ENCODE peak calls at places on chromosome 12, in four cellular contexts. Q, X, R and D are unnamed samples.

GRCh38 chr12:52383331-52383730 is 2.1 kb downstream of the KRT84 start:
- DNase-seq in Q (no peak), X (no peak), R (no peak), D (no peak)

GRCh38 chr12:57609781-57610552 is 1.3 kb upstream of the ARHGEF25 start:
- DNase-seq in Q (no peak), X (no peak), R (peak; percentile 57), D (peak; percentile 85)

GRCh38 chr12:124174406-124174805 is 120.5 kb upstream of the RFLNA start:
- DNase-seq in Q (no peak), R (no peak), X (no peak), D (no peak)

GRCh38 chr12:92363295-92364146 is 217.9 kb upstream of the BTG1 start:
- DNase-seq in X (peak; percentile 20), R (peak; percentile 53), Q (no peak), D (peak; percentile 58)

GRCh38 chr12:4700621-4701026 is 19.6 kb upstream of the GALNT8 start:
- DNase-seq in X (no peak), R (peak; percentile 48), Q (no peak), D (peak; percentile 78)

GRCh38 chr12:98863167-98863566 is 218.1 kb downstream of the APAF1 start:
- DNase-seq in Q (no peak), R (no peak), X (no peak), D (no peak)

GRCh38 chr12:92021665-92022033 is 124.0 kb downstream of the BTG1 start:
- DNase-seq in Q (no peak), R (no peak), X (no peak), D (no peak)

GRCh38 chr12:13097526-13097925 is 5.9 kb downstream of the GSG1 start:
- DNase-seq in X (no peak), R (no peak), Q (no peak), D (peak; percentile 78)

GRCh38 chr12:28780096-28780495 is 369.0 kb upstream of the FAR2 start:
- DNase-seq in X (no peak), R (no peak), Q (no peak), D (no peak)

GRCh38 chr12:82326905-82327503 is 31.2 kb downstream of the CCDC59 start:
- DNase-seq in X (no peak), R (no peak), Q (no peak), D (no peak)

GRCh38 chr12:108973753-108974152 is 47.1 kb downstream of the SVOP start:
- DNase-seq in X (no peak), Q (no peak), R (no peak), D (no peak)

GRCh38 chr12:94080684-94081009 is 67.7 kb upstream of the PLXNC1 start:
- DNase-seq in X (no peak), Q (no peak), R (no peak), D (no peak)

GRCh38 chr12:52590021-52590420 is 11.2 kb downstream of the KRT72 start:
- DNase-seq in X (no peak), R (no peak), Q (no peak), D (no peak)

GRCh38 chr12:15599266-15600037 is 189.7 kb downstream of the EPS8 start:
- DNase-seq in X (no peak), Q (no peak), R (peak; percentile 70), D (no peak)

GRCh38 chr12:72077111-72077820 is 138.6 kb downstream of the TPH2 start:
- DNase-seq in Q (no peak), R (no peak), X (no peak), D (no peak)

GRCh38 chr12:31387466-31387865 is 61.5 kb upstream of the SINHCAF start:
- DNase-seq in X (no peak), Q (no peak), R (no peak), D (no peak)

DNA sequence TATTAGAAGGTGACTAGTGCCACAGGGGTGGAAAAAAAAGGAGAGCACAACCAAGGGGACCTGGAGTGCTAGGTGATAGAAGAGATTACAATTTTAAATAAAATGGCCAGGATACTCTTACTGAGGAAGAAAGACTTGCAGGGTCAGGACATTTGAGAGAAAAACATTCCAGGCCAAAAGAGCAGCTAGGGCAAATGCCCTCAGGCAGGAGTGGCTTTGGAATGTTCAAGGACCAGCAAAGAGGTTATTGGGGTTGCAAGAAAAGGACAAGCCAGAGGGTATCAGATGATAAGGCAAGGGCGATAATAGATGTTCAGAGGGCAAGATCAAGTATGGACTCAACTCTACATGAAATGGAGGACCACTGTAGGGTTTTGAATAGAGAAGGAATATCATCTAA is 146.4 kb downstream of the KIF21A start:
- DNase-seq in Q (no peak), R (no peak), X (no peak), D (no peak)
- H3K27ac ChIP-seq in Q (no peak overlapping the region), R (no peak overlapping the region), X (no peak overlapping the region), D (no peak overlapping the region)

GRCh38 chr12:120067901-120068300 is 48.7 kb downstream of the RAB35 start:
- DNase-seq in R (no peak), Q (no peak), X (no peak), D (no peak)
- H3K27me3 ChIP-seq in R (peaks cover 5% of the 10 kb centered on the region), Q (no peaks in the 10 kb centered on the region), X (no peaks in the 10 kb centered on the region), D (no peaks in the 10 kb centered on the region)

DNA sequence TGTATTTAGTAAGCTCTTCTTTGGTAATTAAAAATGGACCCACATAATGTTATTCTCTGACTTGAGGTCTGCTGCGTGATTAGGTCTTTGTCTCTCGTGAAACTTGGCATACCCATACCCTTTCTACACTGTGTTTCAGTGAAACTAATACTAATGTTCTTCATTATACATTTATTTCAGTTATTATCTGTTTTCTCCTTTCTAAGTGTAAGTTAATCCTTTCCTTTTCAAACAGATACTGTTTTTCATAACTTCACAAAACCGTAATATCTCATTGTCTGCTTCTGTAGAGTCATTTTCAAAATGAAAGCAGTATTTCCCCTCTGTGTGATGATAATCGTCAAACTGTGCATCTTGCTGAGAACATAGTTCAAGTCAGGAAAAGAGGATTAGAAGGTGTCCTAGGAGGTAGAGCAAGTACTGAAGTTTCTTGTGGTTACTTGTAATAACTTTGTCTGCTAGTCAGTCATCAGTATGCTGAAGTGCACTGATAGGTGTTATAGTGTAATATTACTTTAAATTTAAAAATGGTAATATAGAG is 15.9 kb downstream of the PYROXD1 start:
- DNase-seq in Q (no peak), R (no peak), X (no peak), D (no peak)
- H3K27ac ChIP-seq in Q (no peak overlapping the region), R (no peak overlapping the region), X (peak overlapping the region; percentile 4), D (no peak overlapping the region)

DNA sequence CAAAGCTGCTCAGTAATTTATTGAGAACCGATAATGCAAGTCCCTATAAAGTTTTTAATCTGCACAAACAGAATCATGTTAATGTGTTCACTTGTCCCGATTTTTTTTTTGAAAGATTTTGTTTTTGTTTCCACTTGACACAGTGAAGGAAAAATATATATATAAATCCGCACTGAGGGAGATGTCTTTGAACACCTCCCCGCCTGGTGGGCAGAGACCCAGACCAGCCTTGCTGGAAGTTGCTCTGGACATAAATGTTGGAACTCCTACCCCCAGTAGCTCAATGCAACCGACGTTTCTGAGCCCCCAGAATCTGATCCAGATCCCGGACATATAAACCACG is 12.7 kb downstream of the TBX3 start:
- DNase-seq in Q (no peak), R (no peak), X (no peak), D (no peak)
- H3K27me3 ChIP-seq in Q (no peaks in the 10 kb centered on the region), R (peaks cover 29% of the 10 kb centered on the region), X (peaks cover 88% of the 10 kb centered on the region), D (no peaks in the 10 kb centered on the region)

GRCh38 chr12:55996201-55996714 is 818 bp upstream of the SUOX start:
- DNase-seq in Q (no peak), X (peak; percentile 53), R (peak; percentile 56), D (no peak)

GRCh38 chr12:55996715-55997534 is at the start of gene SUOX:
- DNase-seq in X (no peak), Q (peak; percentile 97), R (peak; percentile 97), D (peak; percentile 99)

GRCh38 chr12:55993454-55993853 is 3.6 kb upstream of the SUOX start:
- DNase-seq in Q (no peak), R (no peak), X (no peak), D (no peak)

GRCh38 chr12:55995366-55995765 is 1.7 kb upstream of the SUOX start:
- DNase-seq in R (no peak), X (no peak), Q (no peak), D (no peak)

GRCh38 chr12:55997535-55997859 is 421 bp downstream of the SUOX start:
- DNase-seq in X (no peak), Q (no peak), R (no peak), D (no peak)
- H3K27ac ChIP-seq in X (no peak overlapping the region), Q (peak overlapping the region; percentile 91), R (peak overlapping the region; percentile 81), D (peak overlapping the region; percentile 33)

DNA sequence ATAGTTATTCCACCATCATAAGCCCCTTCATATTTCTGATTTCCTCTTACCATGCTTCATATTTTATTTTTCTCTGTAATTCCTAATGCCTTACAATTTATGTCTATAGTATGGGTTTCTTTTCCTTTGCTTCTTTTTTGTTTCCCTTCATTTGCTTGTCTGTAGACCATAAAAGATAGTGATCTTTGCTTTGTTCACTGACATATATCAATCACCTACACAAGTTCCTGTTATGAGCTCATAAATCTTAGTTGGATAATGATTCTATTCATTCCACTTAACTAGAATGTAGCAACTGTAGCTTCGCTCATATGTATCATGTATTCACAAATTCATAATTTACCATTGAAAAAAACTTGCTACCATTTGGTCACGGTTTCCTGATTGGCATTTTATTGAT is 388.8 kb upstream of the ATXN7L3B start:
- DNase-seq in X (no peak), Q (no peak), R (no peak), D (no peak)
- H3K27me3 ChIP-seq in X (no peaks in the 10 kb centered on the region), Q (no peaks in the 10 kb centered on the region), R (no peaks in the 10 kb centered on the region), D (no peaks in the 10 kb centered on the region)

GRCh38 chr12:2163172-2163927 is 110.6 kb downstream of the CACNA1C start:
- DNase-seq in Q (no peak), R (peak; percentile 93), X (no peak), D (peak; percentile 94)
- H3K27ac ChIP-seq in Q (peak overlapping the region; percentile 79), R (peak overlapping the region; percentile 83), X (no peak overlapping the region), D (peak overlapping the region; percentile 77)